ENCODE peak calls at places on chromosome 4, in four cellular contexts. M is transverse colon, I is HepG2, E is tibial nerve. J is an unnamed sample.
A peak's percentile ranks its signal among the peaks of the same experiment; 100 is the strongest.

GRCh38 chr4:81807386-81807785 is 335.7 kb upstream of the RASGEF1B start:
- DNase-seq in E (no peak), M (no peak), I (no peak), J (no peak)

GRCh38 chr4:169225812-169226211 is 44.9 kb downstream of the SH3RF1 start:
- DNase-seq in I (no peak), E (no peak), M (no peak), J (no peak)

GRCh38 chr4:185945238-185945637 is 123.7 kb upstream of the TLR3 start:
- DNase-seq in E (no peak), I (no peak), M (no peak), J (no peak)

GRCh38 chr4:145804134-145804533 is 124.2 kb downstream of the C4orf51 start:
- DNase-seq in M (no peak), I (peak; percentile 54), E (no peak), J (no peak)

GRCh38 chr4:168573870-168574269 is 77.0 kb downstream of the PALLD start:
- DNase-seq in I (no peak), E (no peak), M (no peak), J (no peak)

GRCh38 chr4:118033148-118034060 is 882 bp upstream of the NDST3 start:
- DNase-seq in I (no peak), M (peak; percentile 69), E (no peak), J (peak; percentile 69)

GRCh38 chr4:6478546-6479220 is 6.3 kb upstream of the PPP2R2C start:
- DNase-seq in E (no peak), I (no peak), M (no peak), J (peak; percentile 41)

GRCh38 chr4:176150283-176150682 is 45.1 kb downstream of the SPATA4 start:
- DNase-seq in M (no peak), E (no peak), I (peak; percentile 5), J (no peak)

GRCh38 chr4:71270901-71271300 is 67.9 kb upstream of the SLC4A4 start:
- DNase-seq in E (no peak), M (peak; percentile 28), I (peak; percentile 29), J (no peak)

GRCh38 chr4:183596056-183596757 is 62.8 kb downstream of the RWDD4 start:
- DNase-seq in E (no peak), M (no peak), I (no peak), J (no peak)

GRCh38 chr4:39255266-39255665 is 72.9 kb downstream of the WDR19 start:
- DNase-seq in I (peak; percentile 7), M (no peak), E (no peak), J (no peak)

GRCh38 chr4:57154191-57154590 is 44.0 kb upstream of the IGFBP7 start:
- DNase-seq in I (no peak), M (no peak), E (no peak), J (no peak)

GRCh38 chr4:7655549-7656243 is 221.0 kb upstream of the PSAPL1 start:
- DNase-seq in M (no peak), I (no peak), E (no peak), J (no peak)

GRCh38 chr4:94451051-94451404 is 714 bp upstream of the PDLIM5 start:
- DNase-seq in I (no peak), E (no peak), M (no peak), J (no peak)

GRCh38 chr4:94452476-94453300 is 946 bp downstream of the PDLIM5 start:
- DNase-seq in I (peak; percentile 81), M (peak; percentile 92), E (peak; percentile 76), J (peak; percentile 96)

GRCh38 chr4:94453534-94453963 is 1.8 kb downstream of the PDLIM5 start:
- DNase-seq in I (peak; percentile 58), E (no peak), M (no peak), J (no peak)

GRCh38 chr4:94454405-94454804 is 2.7 kb downstream of the PDLIM5 start:
- DNase-seq in E (no peak), M (no peak), I (no peak), J (no peak)

GRCh38 chr4:94451669-94452475 is at the start of gene PDLIM5:
- DNase-seq in M (peak; percentile 93), E (peak; percentile 78), I (peak; percentile 80), J (peak; percentile 94)
- TF ChIP-seq EP300 in M (no peak), E (no peak), I (no peak), J (peak; percentile 6)

GRCh38 chr4:65839288-65839919 is 169.1 kb upstream of the EPHA5 start:
- DNase-seq in E (no peak), M (no peak), I (no peak), J (no peak)
- TF ChIP-seq EP300 in E (no peak), M (no peak), I (no peak), J (no peak)

GRCh38 chr4:128661529-128661928 is 148.0 kb upstream of the JADE1 start:
- DNase-seq in E (no peak), I (no peak), M (no peak), J (no peak)

GRCh38 chr4:128660361-128660964 is 149.0 kb upstream of the JADE1 start:
- DNase-seq in E (no peak), M (no peak), I (no peak), J (peak; percentile 84)

GRCh38 chr4:128657638-128658037 is 151.9 kb upstream of the JADE1 start:
- DNase-seq in E (no peak), I (no peak), M (no peak), J (no peak)

GRCh38 chr4:128654465-128654864 is 155.0 kb upstream of the JADE1 start:
- DNase-seq in I (no peak), E (no peak), M (no peak), J (no peak)

DNA sequence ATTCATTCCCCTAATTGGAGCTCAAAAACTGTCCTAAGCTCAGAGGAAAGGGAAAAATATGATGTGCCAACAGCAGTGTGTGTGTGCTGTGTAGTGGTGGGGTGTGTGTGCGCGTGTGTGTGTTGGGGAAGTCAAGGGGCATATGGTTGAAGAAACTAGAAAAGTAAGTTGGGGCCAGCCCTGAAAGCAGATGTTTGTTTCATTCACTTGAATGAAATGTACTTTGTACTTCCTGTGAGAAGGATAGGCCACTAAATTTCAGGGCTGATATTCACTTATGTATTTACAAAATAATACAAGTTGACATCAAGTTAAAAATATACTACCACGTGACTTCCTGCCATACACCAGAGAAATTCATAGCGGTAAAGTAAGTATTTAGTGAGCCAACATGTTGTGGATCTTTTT is 151.3 kb upstream of the JADE1 start:
- DNase-seq in E (no peak), M (no peak), I (no peak), J (no peak)
- TF ChIP-seq EP300 in E (no peak), M (no peak), I (no peak), J (peak; percentile 17)

GRCh38 chr4:44931720-44932119 is 205.4 kb upstream of the GNPDA2 start:
- DNase-seq in E (no peak), I (no peak), M (no peak), J (no peak)
- TF ChIP-seq EP300 in E (no peak), I (no peak), M (no peak), J (no peak)

GRCh38 chr4:52643190-52643589 is 15.9 kb downstream of the USP46 start:
- DNase-seq in I (no peak), M (no peak), E (no peak), J (no peak)

GRCh38 chr4:52646096-52646495 is 13.0 kb downstream of the USP46 start:
- DNase-seq in I (no peak), M (no peak), E (no peak), J (no peak)

GRCh38 chr4:52641853-52642563 is 17.1 kb downstream of the USP46 start:
- DNase-seq in M (no peak), I (no peak), E (no peak), J (no peak)

GRCh38 chr4:52645315-52645714 is 13.8 kb downstream of the USP46 start:
- DNase-seq in M (no peak), E (no peak), I (no peak), J (no peak)

DNA sequence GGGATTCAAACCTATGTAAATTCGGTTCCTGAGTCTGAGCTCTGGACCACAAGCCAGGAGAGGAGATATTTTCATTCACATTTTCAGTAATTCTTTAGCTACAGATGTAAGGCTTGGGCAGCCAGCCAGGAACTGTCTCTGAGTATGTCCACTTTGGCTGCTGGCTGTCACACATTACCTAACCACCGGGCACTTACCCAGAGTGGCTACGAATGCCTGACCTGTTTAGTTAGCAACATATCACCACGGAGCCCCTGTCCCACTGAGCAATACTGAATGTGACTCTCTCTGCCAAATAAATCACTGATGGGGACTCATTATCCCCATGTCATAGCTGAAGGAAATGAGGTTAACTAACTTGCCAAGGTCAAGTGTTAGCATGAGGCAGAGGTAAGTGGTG is 15.3 kb downstream of the USP46 start:
- DNase-seq in M (peak; percentile 21), E (peak; percentile 26), I (peak; percentile 34), J (peak; percentile 81)
- TF ChIP-seq EP300 in M (no peak), E (no peak), I (no peak), J (no peak)

GRCh38 chr4:3114377-3114776 is 39.9 kb downstream of the HTT start:
- DNase-seq in I (no peak), E (no peak), M (no peak), J (no peak)

GRCh38 chr4:3115637-3116300 is 41.3 kb downstream of the HTT start:
- DNase-seq in I (no peak), M (no peak), E (no peak), J (no peak)

GRCh38 chr4:3111461-3111860 is 37.0 kb downstream of the HTT start:
- DNase-seq in M (no peak), E (no peak), I (no peak), J (no peak)

GRCh38 chr4:3112979-3113469 is 38.5 kb downstream of the HTT start:
- DNase-seq in I (peak; percentile 2), E (no peak), M (no peak), J (no peak)

DNA sequence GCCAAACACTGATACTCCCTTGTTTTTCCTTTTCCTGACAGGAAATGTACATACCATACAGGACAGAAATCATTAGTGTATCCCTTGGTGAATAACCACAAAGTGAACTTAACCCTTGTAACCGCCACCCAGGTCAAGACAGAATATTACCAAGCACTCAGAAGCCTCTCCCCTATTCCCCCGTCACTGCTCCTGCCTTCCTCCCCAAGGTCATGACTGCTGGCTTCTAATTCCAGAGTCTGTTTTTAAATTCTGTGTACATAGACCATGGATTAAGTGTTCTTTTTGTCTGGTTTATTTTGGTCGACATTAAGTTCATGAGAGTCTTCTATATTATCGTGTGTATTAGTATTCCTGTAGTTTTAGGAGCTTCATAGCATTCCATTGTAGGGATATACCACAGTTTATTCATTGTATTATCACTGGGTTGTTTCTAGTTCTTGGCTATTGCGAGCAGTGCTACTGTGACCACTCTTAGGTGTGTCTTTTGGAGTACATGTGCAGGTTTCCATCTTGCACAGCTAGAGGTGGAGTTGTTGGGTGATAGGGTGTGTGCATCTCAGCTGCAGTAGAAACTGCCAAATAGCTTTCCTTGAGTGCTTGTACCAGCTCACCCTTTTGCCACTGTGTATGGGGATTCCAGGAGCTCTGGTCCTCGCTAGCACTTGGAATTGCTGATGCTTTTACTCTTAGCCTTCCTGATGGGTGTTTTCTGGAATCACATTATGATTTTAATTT is 37.9 kb downstream of the HTT start:
- DNase-seq in E (no peak), M (no peak), I (no peak), J (no peak)
- TF ChIP-seq EP300 in E (no peak), M (no peak), I (no peak), J (no peak)

DNA sequence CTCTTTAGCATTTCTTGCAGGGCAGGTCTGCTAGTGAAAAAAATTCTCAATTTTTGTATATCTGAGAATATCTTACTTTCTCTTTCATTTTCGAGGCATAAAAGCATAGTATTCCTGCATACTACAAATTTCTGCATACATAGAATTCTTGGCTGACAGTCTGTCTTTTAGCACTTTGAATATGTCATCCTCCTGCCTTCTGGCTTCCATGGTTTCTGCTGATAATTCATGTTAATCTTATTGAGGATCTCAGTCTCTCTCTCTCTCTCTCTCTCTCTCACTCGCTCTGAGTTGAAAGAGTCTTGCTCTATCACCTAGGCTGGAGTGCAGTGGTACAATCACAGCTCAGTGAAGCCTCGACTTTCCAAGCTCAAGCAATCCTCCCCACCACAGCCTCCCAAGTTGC is 161.1 kb downstream of the FNIP2 start:
- DNase-seq in E (no peak), I (no peak), M (no peak), J (no peak)
- TF ChIP-seq EP300 in E (no peak), I (no peak), M (no peak), J (no peak)

J was measured in sigmoid colon.